ENCODE peak calls at places on chromosomes 11 and 22, in four cellular contexts. Z, V, E and M are unnamed samples.

GRCh38 chr22:42376721-42377177 is 55.5 kb downstream of the NFAM1 start:
- DNase-seq in E (peak; percentile 32), Z (no peak), V (peak; percentile 19), M (no peak)

GRCh38 chr11:2655834-2656622 is 43.8 kb downstream of the KCNQ1OT1 start:
- DNase-seq in Z (no peak), V (peak; percentile 51), E (peak; percentile 4), M (no peak)

GRCh38 chr11:46562527-46562926 is 31.3 kb downstream of the AMBRA1 start:
- DNase-seq in E (no peak), V (no peak), Z (no peak), M (no peak)

GRCh38 chr11:43366597-43367121 is 7.9 kb downstream of the TTC17 start:
- DNase-seq in E (peak; percentile 27), V (peak; percentile 84), Z (no peak), M (no peak)

GRCh38 chr11:75720639-75721038 is 3.0 kb downstream of the MOGAT2 start:
- DNase-seq in V (no peak), E (no peak), Z (no peak), M (no peak)

GRCh38 chr22:34804588-34804987 is 261.4 kb upstream of the ISX start:
- DNase-seq in Z (no peak), E (peak; percentile 8), V (no peak), M (no peak)

GRCh38 chr11:112440518-112440917 is 179.9 kb upstream of the PLET1 start:
- DNase-seq in E (no peak), V (no peak), Z (no peak), M (no peak)

GRCh38 chr11:122681070-122681469 is 25.5 kb downstream of the UBASH3B start:
- DNase-seq in Z (no peak), E (no peak), V (no peak), M (no peak)

GRCh38 chr11:61297341-61297740 is 2.2 kb upstream of the VWCE start:
- DNase-seq in Z (no peak), V (peak; percentile 18), E (no peak), M (no peak)

DNA sequence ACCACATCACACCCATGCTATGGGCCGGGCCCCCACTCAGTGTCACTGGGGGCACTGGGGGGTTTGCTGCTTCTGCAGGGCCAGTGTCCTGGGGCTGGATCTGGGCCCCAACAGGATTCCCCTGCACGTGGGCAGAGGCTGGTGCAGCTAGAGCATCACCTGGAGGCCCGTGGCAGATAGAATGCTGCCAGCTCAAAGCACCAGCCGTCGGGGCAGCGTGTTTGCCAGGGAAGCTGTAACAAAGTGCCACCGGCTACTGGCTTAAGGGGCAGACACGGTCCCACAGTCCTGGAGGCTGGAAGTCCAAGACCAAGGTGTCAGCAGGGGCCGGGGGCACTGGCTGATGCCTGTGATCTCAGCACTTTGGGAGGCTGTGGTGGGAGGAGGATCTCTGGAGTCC is 7.1 kb downstream of the TCIRG1 start:
- DNase-seq in Z (no peak), E (no peak), V (no peak), M (no peak)
- H3K9me1 ChIP-seq in Z (no peaks in the 10 kb centered on the region), E (no peaks in the 10 kb centered on the region), V (no peaks in the 10 kb centered on the region), M (no peaks in the 10 kb centered on the region)

GRCh38 chr11:34475656-34476055 is 36.9 kb downstream of the CAT start:
- DNase-seq in E (no peak), Z (no peak), V (no peak), M (no peak)
- H3K9me1 ChIP-seq in E (no peaks in the 10 kb centered on the region), Z (no peaks in the 10 kb centered on the region), V (no peaks in the 10 kb centered on the region), M (no peaks in the 10 kb centered on the region)

GRCh38 chr22:28838971-28839370 is 38.6 kb upstream of the XBP1 start:
- DNase-seq in Z (no peak), V (no peak), E (no peak), M (no peak)
- H3K9me1 ChIP-seq in Z (no peaks in the 10 kb centered on the region), V (no peaks in the 10 kb centered on the region), E (no peaks in the 10 kb centered on the region), M (no peaks in the 10 kb centered on the region)

DNA sequence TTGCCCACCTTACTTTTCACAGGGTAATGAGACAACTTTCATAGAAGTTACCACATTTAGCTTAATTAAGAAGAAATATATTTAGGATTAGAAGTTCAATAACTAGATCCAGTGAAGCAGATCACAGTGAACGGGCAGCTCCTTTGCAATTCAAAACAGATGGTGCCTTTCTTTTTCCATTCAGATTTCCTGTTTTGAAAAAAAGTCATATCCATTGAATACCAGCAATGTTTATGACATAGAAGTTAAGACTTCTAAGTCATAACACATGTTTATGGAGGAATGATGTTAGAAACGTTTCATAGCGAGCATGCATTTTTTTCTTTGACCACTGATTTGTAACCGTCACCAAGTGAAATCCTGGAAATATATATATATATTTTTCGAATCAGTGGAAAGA is 24.7 kb downstream of the LUZP2 start:
- DNase-seq in V (no peak), E (no peak), Z (no peak), M (no peak)
- H3K9me1 ChIP-seq in V (no peaks in the 10 kb centered on the region), E (no peaks in the 10 kb centered on the region), Z (no peaks in the 10 kb centered on the region), M (no peaks in the 10 kb centered on the region)

GRCh38 chr22:17965538-17966402 is 58.6 kb downstream of the MICAL3 start:
- DNase-seq in V (no peak), Z (no peak), E (peak; percentile 63), M (no peak)
- H3K9me1 ChIP-seq in V (peaks cover 28% of the 10 kb centered on the region), Z (no peaks in the 10 kb centered on the region), E (peaks cover 4% of the 10 kb centered on the region), M (peaks cover 8% of the 10 kb centered on the region)

DNA sequence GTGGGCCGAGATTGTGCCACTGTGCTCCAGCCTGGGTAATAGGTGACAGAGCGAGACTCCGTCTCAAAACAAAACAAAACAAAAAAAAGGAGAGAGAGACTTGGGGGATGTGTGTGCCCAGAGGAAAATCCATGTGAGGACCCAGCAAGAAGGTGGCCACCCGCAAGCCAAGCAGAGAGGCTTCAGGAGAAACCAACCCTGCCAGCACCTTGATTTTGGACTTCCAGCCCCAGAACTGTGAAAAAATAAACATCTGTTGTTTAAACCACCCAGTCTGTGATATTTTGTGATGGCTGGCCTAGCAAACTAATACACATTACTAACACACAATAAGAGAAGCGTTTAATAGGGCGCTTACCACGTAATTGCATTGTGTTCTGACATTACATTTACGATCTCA is 21.2 kb downstream of the TXN2 start:
- DNase-seq in V (no peak), Z (no peak), E (no peak), M (no peak)
- H3K9me1 ChIP-seq in V (peaks cover 14% of the 10 kb centered on the region), Z (no peaks in the 10 kb centered on the region), E (no peaks in the 10 kb centered on the region), M (peaks cover 4% of the 10 kb centered on the region)

GRCh38 chr22:46367707-46368191 is 32.2 kb downstream of the TRMU start:
- DNase-seq in E (peak; percentile 72), Z (peak; percentile 35), V (peak; percentile 40), M (peak; percentile 30)
- H3K9me1 ChIP-seq in E (no peaks in the 10 kb centered on the region), Z (no peaks in the 10 kb centered on the region), V (no peaks in the 10 kb centered on the region), M (no peaks in the 10 kb centered on the region)

GRCh38 chr11:65742353-65742752 is 21.8 kb upstream of the RNASEH2C start:
- DNase-seq in E (no peak), V (no peak), Z (peak; percentile 74), M (no peak)

GRCh38 chr11:65741185-65741584 is 20.6 kb upstream of the RNASEH2C start:
- DNase-seq in V (no peak), E (no peak), Z (no peak), M (no peak)

GRCh38 chr11:65739022-65739421 is 18.4 kb upstream of the RNASEH2C start:
- DNase-seq in V (no peak), Z (no peak), E (no peak), M (no peak)

DNA sequence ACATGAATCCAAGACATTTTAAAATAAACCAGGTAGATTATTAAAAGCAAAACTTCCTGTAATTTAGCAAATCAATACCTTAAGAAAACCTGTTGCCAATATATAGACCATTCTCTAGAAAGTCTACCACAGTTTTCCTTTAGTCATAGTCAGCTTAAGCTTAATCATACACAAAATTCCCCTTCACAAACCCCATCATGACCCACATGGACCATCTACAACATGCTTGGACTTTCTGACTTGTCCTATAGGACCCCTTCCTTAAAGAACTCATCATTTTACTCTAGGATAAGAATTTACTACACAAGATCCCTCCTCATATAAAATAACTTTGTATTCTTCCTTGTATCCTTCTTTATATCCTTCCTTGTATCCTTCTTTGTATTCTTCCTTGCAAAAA is 16.2 kb upstream of the RNASEH2C start:
- DNase-seq in E (no peak), V (no peak), Z (no peak), M (no peak)
- H3K9me1 ChIP-seq in E (no peaks in the 10 kb centered on the region), V (peaks cover 2% of the 10 kb centered on the region), Z (no peaks in the 10 kb centered on the region), M (no peaks in the 10 kb centered on the region)

GRCh38 chr11:86161373-86162255 is 82.9 kb upstream of the EED start:
- DNase-seq in V (no peak), Z (no peak), E (no peak), M (no peak)
- H3K9me1 ChIP-seq in V (peaks cover 6% of the 10 kb centered on the region), Z (no peaks in the 10 kb centered on the region), E (no peaks in the 10 kb centered on the region), M (no peaks in the 10 kb centered on the region)